ENCODE peak calls at places on chromosomes 2 and 18, in ten cellular contexts. U, K, F, E, G, Q, P, N, A and Z are unnamed samples.

GRCh38 chr2:96737251-96737650 is 2.6 kb downstream of the LMAN2L start:
- DNase-seq in E (no peak), F (no peak), A (no peak), P (no peak), G (no peak), K (no peak), U (no peak), N (no peak), Q (no peak), Z (no peak)

GRCh38 chr18:42765225-42765624 is 350.3 kb downstream of the RIT2 start:
- DNase-seq in N (no peak), E (no peak), K (no peak), P (no peak), U (no peak), F (no peak), A (peak; percentile 5), G (no peak), Q (no peak), Z (no peak)

GRCh38 chr2:78065366-78065765 is 543.2 kb upstream of the LRRTM4 start:
- DNase-seq in U (no peak), Q (no peak), N (no peak), A (no peak), P (no peak), G (no peak), E (no peak), F (no peak), K (no peak), Z (no peak)

GRCh38 chr18:21678897-21679296 is 25.7 kb downstream of the ABHD3 start:
- DNase-seq in K (no peak), G (no peak), N (no peak), U (no peak), E (no peak), A (no peak), Q (no peak), P (no peak), F (no peak), Z (no peak)

GRCh38 chr2:238403632-238404405 is 22.9 kb upstream of the ASB1 start:
- DNase-seq in K (no peak), N (peak; percentile 7), Q (peak; percentile 46), F (no peak), A (no peak), G (no peak), U (no peak), P (no peak), E (no peak), Z (no peak)

GRCh38 chr2:43358688-43359201 is 132.3 kb upstream of the ZFP36L2 start:
- DNase-seq in A (no peak), Q (no peak), K (peak; percentile 21), G (no peak), P (peak; percentile 75), F (no peak), N (no peak), E (no peak), U (no peak), Z (no peak)

GRCh38 chr18:76697441-76697901 is 124.9 kb upstream of the ZNF236 start:
- DNase-seq in P (no peak), Q (no peak), G (no peak), U (peak; percentile 43), K (peak; percentile 12), N (no peak), F (no peak), E (no peak), A (no peak), Z (no peak)

GRCh38 chr2:136582631-136583205 is 182.6 kb upstream of the THSD7B start:
- DNase-seq in P (no peak), F (no peak), Q (no peak), K (no peak), E (peak; percentile 6), U (no peak), N (no peak), A (peak; percentile 28), G (peak; percentile 32), Z (no peak)

GRCh38 chr2:7109558-7109935 is 192.3 kb downstream of the RNF144A start:
- DNase-seq in A (no peak), G (no peak), U (no peak), N (no peak), Q (no peak), K (no peak), E (no peak), P (no peak), F (no peak), Z (no peak)

GRCh38 chr2:22043784-22044183 is 920.0 kb downstream of the TDRD15 start:
- DNase-seq in A (no peak), U (no peak), F (no peak), N (no peak), P (no peak), E (no peak), G (no peak), Q (no peak), K (no peak), Z (no peak)

GRCh38 chr18:74171910-74172606 is 23.7 kb downstream of the TIMM21 start:
- DNase-seq in U (no peak), N (no peak), K (no peak), G (no peak), F (no peak), Q (no peak), P (no peak), E (no peak), A (no peak), Z (no peak)

GRCh38 chr2:162989507-162989906 is 150.9 kb upstream of the KCNH7 start:
- DNase-seq in A (no peak), U (no peak), N (no peak), K (no peak), F (no peak), E (no peak), G (no peak), Q (no peak), P (no peak), Z (no peak)

GRCh38 chr2:54416166-54416798 is 39.8 kb upstream of the SPTBN1 start:
- DNase-seq in K (peak; percentile 37), F (no peak), A (peak; percentile 33), U (peak; percentile 60), P (no peak), Q (no peak), G (no peak), E (no peak), N (peak; percentile 55), Z (no peak)

GRCh38 chr2:9392895-9393757 is 30.2 kb downstream of the ITGB1BP1 start:
- DNase-seq in A (no peak), E (no peak), F (no peak), Q (no peak), N (no peak), U (no peak), P (peak; percentile 38), K (no peak), G (no peak), Z (peak; percentile 43)

GRCh38 chr2:25079050-25079635 is 37.3 kb downstream of the EFR3B start:
- DNase-seq in N (no peak), U (no peak), K (no peak), A (no peak), F (peak; percentile 29), Q (no peak), P (peak; percentile 12), G (no peak), E (no peak), Z (no peak)

GRCh38 chr2:147782521-147782920 is 62.3 kb upstream of the ACVR2A start:
- DNase-seq in N (no peak), P (no peak), K (peak; percentile 80), E (no peak), U (no peak), G (no peak), A (no peak), F (no peak), Q (no peak), Z (no peak)

GRCh38 chr2:176079285-176079830 is 4.4 kb downstream of the EVX2 start:
- DNase-seq in K (no peak), Q (no peak), N (no peak), E (no peak), A (no peak), U (no peak), F (peak; percentile 36), P (no peak), G (no peak), Z (no peak)
- H3K4me3 ChIP-seq in K (no peak overlapping the region), Q (no peak overlapping the region), N (no peak overlapping the region), E (no peak overlapping the region), A (peak overlapping the region; percentile 12), U (no peak overlapping the region), F (peak overlapping the region; percentile 49), P (peak overlapping the region; percentile 26), G (no peak overlapping the region), Z (no peak overlapping the region)

DNA sequence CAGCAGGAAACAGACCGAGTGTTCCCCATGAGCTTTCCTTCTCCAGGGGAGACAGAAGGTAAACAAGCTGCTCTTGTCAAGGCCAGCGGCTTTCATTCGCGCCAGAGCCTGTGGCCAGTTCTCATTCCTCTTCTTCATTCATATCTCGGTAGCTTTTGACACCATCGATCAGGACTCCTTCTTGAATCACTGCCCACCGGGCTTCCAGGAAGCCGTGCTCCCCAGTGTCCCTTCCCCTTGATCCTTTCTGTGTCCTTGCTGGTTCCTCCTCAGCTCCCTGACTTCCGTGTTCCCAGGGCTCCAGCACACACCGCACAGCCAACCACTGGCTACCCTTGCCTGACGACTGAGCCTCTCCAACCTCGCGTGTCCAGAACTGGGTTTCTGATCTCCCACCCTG is 14.1 kb downstream of the SLC66A3 start:
- DNase-seq in A (no peak), N (peak; percentile 42), Q (no peak), U (no peak), P (no peak), K (no peak), G (peak; percentile 87), F (no peak), E (no peak), Z (no peak)
- H3K27ac ChIP-seq in A (no peak overlapping the region), N (no peak overlapping the region), Q (no peak overlapping the region), U (no peak overlapping the region), P (no peak overlapping the region), K (no peak overlapping the region), G (peak overlapping the region; percentile 83), F (no peak overlapping the region), E (no peak overlapping the region), Z (no peak overlapping the region)

DNA sequence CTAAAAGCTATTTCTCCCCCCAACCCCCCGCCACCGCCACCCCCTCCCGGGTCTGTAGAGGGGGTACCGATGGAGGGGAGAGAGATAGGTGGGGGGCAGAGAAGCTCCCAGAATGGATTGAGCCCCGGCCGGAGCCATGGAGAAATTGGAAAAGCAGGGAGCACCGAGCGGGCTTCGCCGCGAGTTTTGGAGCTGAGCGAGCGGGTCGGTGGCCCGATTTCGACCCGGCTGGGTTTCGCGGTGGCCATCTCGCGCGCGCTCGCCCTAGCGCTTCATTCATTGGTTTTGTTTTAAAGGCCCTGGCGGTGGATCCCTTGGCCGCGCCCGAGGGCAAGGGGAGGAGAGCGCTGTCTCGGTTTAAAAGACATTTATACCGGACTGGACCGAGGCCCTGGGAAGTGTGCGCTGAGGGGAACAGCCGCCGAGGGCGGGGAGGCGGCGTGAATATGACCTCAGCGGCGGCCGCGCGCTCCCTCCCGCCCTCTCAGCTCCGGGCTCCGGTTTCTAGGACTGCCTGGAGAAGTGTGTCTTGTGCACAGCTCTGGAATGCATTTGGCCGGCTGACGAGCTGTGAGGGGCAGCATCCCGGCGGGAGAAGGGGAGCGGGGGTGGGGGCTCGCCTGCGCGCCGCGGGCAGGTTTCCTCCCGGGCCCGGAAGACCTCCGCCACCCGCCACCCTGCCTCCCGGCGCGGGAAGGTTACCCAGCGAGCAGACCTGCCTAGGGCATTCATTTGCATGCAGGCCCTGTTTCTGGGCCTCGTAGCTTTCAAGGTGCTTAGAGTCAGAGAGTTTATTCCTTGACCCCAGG is 1.7 kb upstream of the SMAD7 start:
- DNase-seq in N (peak; percentile 77), K (peak; percentile 86), U (peak; percentile 90), G (peak; percentile 86), F (no peak), Q (peak; percentile 83), P (peak; percentile 91), E (peak; percentile 65), A (peak; percentile 70), Z (peak; percentile 87)
- TF ChIP-seq POLR2A in N (no peak), K (peak; percentile 85), U (peak; percentile 48), G (peak; percentile 88), F (peak; percentile 37), Q (peak; percentile 74), P (peak; percentile 25), E (peak; percentile 28), A (peak; percentile 43), Z (peak; percentile 37)

GRCh38 chr2:192145496-192145895 is 49.2 kb downstream of the TMEFF2 start:
- DNase-seq in G (no peak), K (no peak), F (no peak), E (no peak), Q (no peak), A (no peak), P (no peak), N (no peak), U (no peak), Z (no peak)
- H3K4me3 ChIP-seq in G (no peak overlapping the region), K (no peak overlapping the region), F (no peak overlapping the region), E (no peak overlapping the region), Q (no peak overlapping the region), A (no peak overlapping the region), P (no peak overlapping the region), N (no peak overlapping the region), U (no peak overlapping the region), Z (no peak overlapping the region)